ENCODE peak calls at places on chromosomes 3 and 15, in five cellular contexts. A is CD8-positive, alpha-beta T cell; M is mucosa of descending colon; G is GM13976; V is activated T-cell treated with anti-CD3 and anti-CD28 coated beads, Interleukin-2, amount 50 U/mL, for 4 hours. B is an unnamed sample.

GRCh38 chr3:52289338-52289746 is 1.7 kb downstream of the GLYCTK start:
- DNase-seq in A (no peak), M (peak), G (no peak), V (no peak), B (no peak)

GRCh38 chr3:128075516-128076464 is 23.6 kb downstream of the SEC61A1 start:
- DNase-seq in A (peak), M (peak), G (peak), V (peak), B (peak)

GRCh38 chr3:186121968-186122367 is 13.1 kb upstream of the ETV5 start:
- DNase-seq in A (no peak), M (no peak), G (no peak), V (no peak), B (no peak)

GRCh38 chr15:39472661-39473657 is 107.9 kb upstream of the THBS1 start:
- DNase-seq in A (no peak), M (peak), G (no peak), V (no peak), B (no peak)

GRCh38 chr3:159616234-159616825 is 372.3 kb upstream of the IL12A start:
- DNase-seq in A (no peak), M (no peak), G (no peak), V (no peak), B (no peak)

GRCh38 chr3:62940763-62941632 is 65.8 kb upstream of the CADPS start:
- DNase-seq in A (no peak), M (no peak), G (no peak), V (no peak), B (no peak)

GRCh38 chr3:146160233-146160963 is 586 bp downstream of the PLOD2 start:
- DNase-seq in A (no peak), M (peak), G (peak), V (no peak), B (peak)

GRCh38 chr15:35561308-35561707 is 15.3 kb upstream of the DPH6 start:
- DNase-seq in A (no peak), M (no peak), G (no peak), V (no peak), B (no peak)

GRCh38 chr3:188051801-188052228 is 102.1 kb upstream of the LPP start:
- DNase-seq in A (no peak), M (peak), G (no peak), V (no peak), B (no peak)

GRCh38 chr3:58487140-58487886 is 4.6 kb upstream of the KCTD6 start:
- DNase-seq in A (no peak), M (peak), G (no peak), V (no peak), B (peak)

GRCh38 chr3:184656991-184657669 is 54.7 kb downstream of the MAGEF1 start:
- DNase-seq in A (no peak), M (no peak), G (peak), V (no peak), B (no peak)

GRCh38 chr15:101105059-101105851 is 146.6 kb downstream of the CHSY1 start:
- DNase-seq in A (no peak), M (no peak), G (no peak), V (no peak), B (no peak)